ENCODE peak calls at places on chromosomes 6 and 20, in four cellular contexts. Q, Y, J and D are unnamed samples.

GRCh38 chr20:14775778-14776177 is 438.4 kb upstream of the FLRT3 start:
- DNase-seq in Q (no peak), Y (no peak), J (no peak), D (no peak)

GRCh38 chr6:27668442-27669275 is 195.8 kb upstream of the ZNF184 start:
- DNase-seq in Q (peak; percentile 78), Y (peak; percentile 37), J (no peak), D (peak; percentile 44)

GRCh38 chr6:138087549-138087948 is 19.7 kb downstream of the PERP start:
- DNase-seq in Q (peak; percentile 69), Y (no peak), J (no peak), D (no peak)

GRCh38 chr6:149909701-149910470 is 12.0 kb upstream of the RAET1E start:
- DNase-seq in Q (no peak), Y (no peak), J (no peak), D (no peak)

GRCh38 chr6:72784071-72784470 is 162.2 kb downstream of the KCNQ5 start:
- DNase-seq in Q (no peak), Y (no peak), J (no peak), D (no peak)

GRCh38 chr6:46042355-46042999 is 26.8 kb upstream of the CLIC5 start:
- DNase-seq in Q (peak; percentile 30), Y (peak; percentile 35), J (no peak), D (peak; percentile 8)

GRCh38 chr6:19204445-19204844 is 632.7 kb upstream of the ID4 start:
- DNase-seq in Q (no peak), Y (no peak), J (no peak), D (no peak)

GRCh38 chr6:151391021-151391470 is 313 bp downstream of the ZBTB2 start:
- DNase-seq in Q (peak; percentile 75), Y (peak; percentile 55), J (peak; percentile 92), D (peak; percentile 92)

GRCh38 chr6:150074651-150075416 is 5.9 kb upstream of the ULBP3 start:
- DNase-seq in Q (no peak), Y (no peak), J (no peak), D (no peak)

GRCh38 chr6:157242791-157243190 is 80.5 kb downstream of the TMEM242 start:
- DNase-seq in Q (no peak), Y (no peak), J (no peak), D (no peak)

GRCh38 chr6:4858194-4859028 is 82.2 kb downstream of the CDYL start:
- DNase-seq in Q (no peak), Y (no peak), J (no peak), D (no peak)

GRCh38 chr6:152746172-152746553 is 4.4 kb upstream of the VIP start:
- DNase-seq in Q (no peak), Y (no peak), J (no peak), D (no peak)

GRCh38 chr6:5167501-5167900 is 82.4 kb downstream of the PPP1R3G start:
- DNase-seq in Q (no peak), Y (no peak), J (no peak), D (no peak)

GRCh38 chr20:50642288-50642803 is 49.0 kb downstream of the RIPOR3 start:
- DNase-seq in Q (no peak), Y (no peak), J (no peak), D (no peak)

GRCh38 chr20:56690531-56691175 is 61.5 kb downstream of the TFAP2C start:
- DNase-seq in Q (peak; percentile 47), Y (peak; percentile 36), J (no peak), D (no peak)

GRCh38 chr20:16415079-16415478 is 158.2 kb downstream of the KIF16B start:
- DNase-seq in Q (no peak), Y (no peak), J (no peak), D (no peak)

GRCh38 chr6:46796842-46797241 is 3.7 kb downstream of the MEP1A start:
- DNase-seq in Q (no peak), Y (no peak), J (no peak), D (no peak)

GRCh38 chr6:105545947-105546710 is 143.2 kb upstream of the PREP start:
- DNase-seq in Q (no peak), Y (no peak), J (no peak), D (no peak)

GRCh38 chr20:47926731-47927130 is 141.4 kb upstream of the SULF2 start:
- DNase-seq in Q (no peak), Y (no peak), J (no peak), D (no peak)

GRCh38 chr20:46087161-46087560 is 2.6 kb downstream of the NCOA5 start:
- DNase-seq in Q (no peak), Y (no peak), J (no peak), D (no peak)

GRCh38 chr6:80132942-80133517 is 26.6 kb downstream of the BCKDHB start:
- DNase-seq in Q (peak; percentile 83), Y (peak; percentile 31), J (no peak), D (peak; percentile 39)